ENCODE peak calls at places on chromosomes 1 and 21, in seven cellular contexts. R is mesendoderm, Q is EH, J is colonic mucosa, V is Peyer's patch, K is SHP77, O is WERI-Rb-1. U is an unnamed sample.

GRCh38 chr1:36008546-36009197 is 75.2 kb upstream of the TEKT2 start:
- DNase-seq in O (no peak), J (no peak), V (no peak), Q (peak; percentile 71), K (no peak), R (peak; percentile 45), U (no peak)

GRCh38 chr1:182995894-182996293 is 27.3 kb upstream of the LAMC1 start:
- DNase-seq in J (no peak), V (no peak), Q (no peak), K (no peak), O (no peak), R (peak; percentile 11), U (no peak)

GRCh38 chr21:43361493-43362296 is 65.2 kb downstream of the SIK1 start:
- DNase-seq in K (no peak), J (no peak), R (no peak), Q (peak; percentile 93), V (no peak), O (peak; percentile 55), U (peak; percentile 21)

GRCh38 chr1:85047472-85048295 is 616 bp downstream of the MCOLN3 start:
- DNase-seq in O (peak; percentile 48), J (peak; percentile 20), R (peak; percentile 29), Q (peak; percentile 8), K (no peak), V (peak; percentile 48), U (no peak)

GRCh38 chr21:37555672-37556261 is 189.2 kb downstream of the DYRK1A start:
- DNase-seq in O (no peak), Q (no peak), J (no peak), K (no peak), V (no peak), R (no peak), U (no peak)

GRCh38 chr1:206766251-206766856 is 4.2 kb upstream of the IL19 start:
- DNase-seq in K (no peak), Q (peak; percentile 83), V (no peak), R (peak; percentile 82), O (peak; percentile 42), J (peak; percentile 45), U (peak; percentile 54)

GRCh38 chr1:41023279-41023990 is 1.9 kb upstream of the SLFNL1 start:
- DNase-seq in K (no peak), R (peak; percentile 22), O (peak; percentile 58), V (no peak), Q (peak; percentile 54), J (no peak), U (no peak)

GRCh38 chr1:157289424-157290105 is 151.4 kb upstream of the ETV3 start:
- DNase-seq in Q (no peak), J (no peak), K (no peak), V (no peak), R (no peak), O (no peak), U (no peak)

GRCh38 chr1:52164604-52165003 is 22.7 kb downstream of the ZFYVE9 start:
- DNase-seq in O (no peak), R (no peak), J (no peak), V (no peak), Q (peak; percentile 58), K (no peak), U (no peak)

GRCh38 chr1:97563926-97564325 is 356.9 kb downstream of the DPYD start:
- DNase-seq in Q (no peak), R (no peak), J (no peak), O (no peak), K (no peak), V (no peak), U (no peak)

GRCh38 chr1:9351654-9352271 is 59.1 kb downstream of the SPSB1 start:
- DNase-seq in K (no peak), J (no peak), Q (peak; percentile 8), O (no peak), V (no peak), R (no peak), U (no peak)